ENCODE peak calls at places on chromosomes 12 and 14, in seven cellular contexts. Q is WERI-Rb-1, G is HuH-7, I is sciatic nerve, Z is hepatocyte, E is NT2/D1, K is iPS-NIHi11. W is an unnamed sample.
A peak's percentile ranks its signal among the peaks of the same experiment; 100 is the strongest.

GRCh38 chr14:53325176-53325806 is 172.2 kb upstream of the DDHD1 start:
- DNase-seq in Q (no peak), G (no peak), I (no peak), Z (no peak), E (no peak), K (peak; percentile 37), W (no peak)

GRCh38 chr14:52069617-52070431 is 965 bp upstream of the NID2 start:
- DNase-seq in Q (no peak), G (no peak), I (no peak), Z (peak; percentile 31), E (no peak), K (peak; percentile 29), W (peak; percentile 36)

GRCh38 chr12:127930122-127930521 is 336.8 kb upstream of the TMEM132C start:
- DNase-seq in Q (no peak), G (no peak), I (no peak), Z (no peak), E (no peak), K (no peak), W (no peak)

GRCh38 chr12:49108958-49109404 is 1.7 kb downstream of the LMBR1L start:
- DNase-seq in Q (peak; percentile 53), G (no peak), I (peak; percentile 79), Z (peak; percentile 73), E (no peak), K (no peak), W (no peak)

GRCh38 chr12:2156333-2156732 is 103.5 kb downstream of the CACNA1C start:
- DNase-seq in Q (no peak), G (no peak), I (no peak), Z (no peak), E (no peak), K (no peak), W (no peak)

GRCh38 chr14:91126761-91127160 is 12.9 kb downstream of the DGLUCY start:
- DNase-seq in Q (no peak), G (no peak), I (no peak), Z (no peak), E (no peak), K (no peak), W (no peak)

GRCh38 chr14:64417042-64417770 is 29.1 kb downstream of the MTHFD1 start:
- DNase-seq in Q (no peak), G (no peak), I (no peak), Z (no peak), E (no peak), K (no peak), W (no peak)

GRCh38 chr12:107894589-107894988 is 120.1 kb downstream of the ASCL4 start:
- DNase-seq in Q (no peak), G (no peak), I (no peak), Z (no peak), E (no peak), K (no peak), W (no peak)

GRCh38 chr12:7141351-7142005 is 11.3 kb downstream of the CLSTN3 start:
- DNase-seq in Q (no peak), G (no peak), I (no peak), Z (no peak), E (no peak), K (no peak), W (no peak)

GRCh38 chr14:32738206-32738871 is 200.3 kb upstream of the NPAS3 start:
- DNase-seq in Q (no peak), G (no peak), I (no peak), Z (no peak), E (no peak), K (no peak), W (no peak)

GRCh38 chr12:2691001-2691339 is 103.8 kb upstream of the FKBP4 start:
- DNase-seq in Q (peak; percentile 81), G (no peak), I (no peak), Z (peak; percentile 57), E (peak; percentile 54), K (peak; percentile 60), W (peak; percentile 76)

GRCh38 chr12:57452181-57452936 is 2.7 kb upstream of the INHBE start:
- DNase-seq in Q (peak; percentile 94), G (no peak), I (no peak), Z (peak; percentile 88), E (no peak), K (no peak), W (peak; percentile 35)

GRCh38 chr12:113242018-113242418 is 20.8 kb downstream of the TPCN1 start:
- DNase-seq in Q (peak; percentile 26), G (no peak), I (no peak), Z (no peak), E (no peak), K (no peak), W (no peak)

GRCh38 chr12:85058339-85058738 is 22.2 kb downstream of the LRRIQ1 start:
- DNase-seq in Q (no peak), G (no peak), I (no peak), Z (no peak), E (no peak), K (no peak), W (no peak)

GRCh38 chr14:55706893-55707292 is 126.9 kb downstream of the KTN1 start:
- DNase-seq in Q (no peak), G (no peak), I (no peak), Z (no peak), E (no peak), K (no peak), W (no peak)

GRCh38 chr12:90102957-90103652 is 394.5 kb upstream of the ATP2B1 start:
- DNase-seq in Q (peak; percentile 44), G (peak; percentile 9), I (no peak), Z (peak; percentile 45), E (no peak), K (peak; percentile 37), W (peak; percentile 9)

GRCh38 chr12:113700943-113701342 is 229.3 kb upstream of the LHX5 start:
- DNase-seq in Q (no peak), G (no peak), I (no peak), Z (peak; percentile 28), E (peak; percentile 54), K (peak; percentile 39), W (no peak)

GRCh38 chr12:109686523-109686922 is 27.1 kb upstream of the FAM222A start:
- DNase-seq in Q (no peak), G (no peak), I (no peak), Z (no peak), E (no peak), K (no peak), W (no peak)

GRCh38 chr12:122865268-122866231 is 30.3 kb downstream of the HIP1R start:
- DNase-seq in Q (peak; percentile 82), G (peak; percentile 63), I (peak; percentile 60), Z (peak; percentile 64), E (no peak), K (peak; percentile 2), W (no peak)

GRCh38 chr12:50057896-50058670 is 687 bp downstream of the ASIC1 start:
- DNase-seq in Q (no peak), G (no peak), I (no peak), Z (no peak), E (no peak), K (no peak), W (peak; percentile 26)

GRCh38 chr14:21025374-21026151 is 702 bp upstream of the NDRG2 start:
- DNase-seq in Q (no peak), G (no peak), I (peak; percentile 88), Z (peak; percentile 54), E (no peak), K (peak; percentile 77), W (no peak)

GRCh38 chr12:34339922-34340321 is 317.6 kb downstream of the ALG10 start:
- DNase-seq in Q (no peak), G (no peak), I (no peak), Z (no peak), E (no peak), K (no peak), W (no peak)

GRCh38 chr14:101250948-101251811 is 310.1 kb upstream of the DIO3 start:
- DNase-seq in Q (no peak), G (no peak), I (no peak), Z (no peak), E (no peak), K (no peak), W (no peak)

GRCh38 chr12:108816652-108817335 is 40.6 kb downstream of the SSH1 start:
- DNase-seq in Q (no peak), G (no peak), I (no peak), Z (no peak), E (no peak), K (no peak), W (no peak)

GRCh38 chr12:49767333-49767732 is 26.0 kb downstream of the TMBIM6 start:
- DNase-seq in Q (peak; percentile 73), G (no peak), I (no peak), Z (no peak), E (no peak), K (no peak), W (no peak)

GRCh38 chr14:52711666-52712065 is 4.7 kb downstream of the PSMC6 start:
- DNase-seq in Q (no peak), G (no peak), I (no peak), Z (no peak), E (no peak), K (no peak), W (no peak)

GRCh38 chr12:109858764-109859163 is 21.6 kb downstream of the GLTP start:
- DNase-seq in Q (no peak), G (no peak), I (no peak), Z (no peak), E (no peak), K (no peak), W (no peak)

W was measured in activated T-cell treated with anti-CD3 and anti-CD28 coated beads, Interleukin-2, amount 50 U/mL, for 72 hours.